ENCODE peak calls at places on chromosomes 13 and 19, in six cellular contexts. W is OCI-LY7; S is AG04449; A is progenitor cell of endocrine pancreas; B is stimulated activated CD4-positive, alpha-beta T cell treated with anti-CD3 and anti-CD28 coated beads, Interleukin-15, amount 100 ng/mL, for 24 hours; L is H9. F is an unnamed sample.

GRCh38 chr19:44371815-44372480 is 15.5 kb upstream of the ZNF112 start:
- DNase-seq in W (no peak), S (no peak), A (no peak), B (no peak), L (no peak), F (no peak)

GRCh38 chr19:3606690-3607289 is at the start of gene TBXA2R:
- DNase-seq in W (peak), S (no peak), A (no peak), B (peak), L (peak), F (no peak)

GRCh38 chr19:47035495-47036232 is 12.8 kb downstream of the TMEM160 start:
- DNase-seq in W (peak), S (no peak), A (peak), B (peak), L (peak), F (peak)

GRCh38 chr19:57099199-57099661 is 20.6 kb upstream of the USP29 start:
- DNase-seq in W (peak), S (no peak), A (no peak), B (peak), L (peak), F (no peak)

GRCh38 chr13:71524245-71525002 is 342.6 kb downstream of the DACH1 start:
- DNase-seq in W (no peak), S (no peak), A (no peak), B (no peak), L (no peak), F (peak)

GRCh38 chr13:99356216-99357089 is 49.3 kb upstream of the GPR183 start:
- DNase-seq in W (peak), S (no peak), A (no peak), B (no peak), L (no peak), F (no peak)

GRCh38 chr13:46861959-46862358 is 34.9 kb downstream of the HTR2A start:
- DNase-seq in W (no peak), S (no peak), A (no peak), B (no peak), L (no peak), F (no peak)

GRCh38 chr19:12052571-12053169 is at the start of gene ZNF878:
- DNase-seq in W (peak), S (no peak), A (peak), B (peak), L (peak), F (peak)

GRCh38 chr19:48553676-48554384 is 1.9 kb downstream of the SULT2B1 start:
- DNase-seq in W (no peak), S (no peak), A (no peak), B (no peak), L (peak), F (no peak)

GRCh38 chr13:113915786-113916329 is 52.0 kb upstream of the GAS6 start:
- DNase-seq in W (no peak), S (no peak), A (no peak), B (no peak), L (peak), F (no peak)

GRCh38 chr13:97125810-97126738 is 96.1 kb upstream of the MBNL2 start:
- DNase-seq in W (no peak), S (no peak), A (no peak), B (peak), L (no peak), F (no peak)

GRCh38 chr19:19444694-19445155 is 39.2 kb downstream of the GATAD2A start:
- DNase-seq in W (peak), S (no peak), A (no peak), B (no peak), L (no peak), F (no peak)

GRCh38 chr13:38386421-38386820 is 36.8 kb downstream of the UFM1 start:
- DNase-seq in W (no peak), S (no peak), A (no peak), B (no peak), L (no peak), F (no peak)

GRCh38 chr19:34253711-34254551 is 423 bp upstream of the GARRE1 start:
- DNase-seq in W (peak), S (no peak), A (peak), B (no peak), L (peak), F (no peak)

GRCh38 chr19:17679526-17680234 is 8.5 kb downstream of the UNC13A start:
- DNase-seq in W (no peak), S (no peak), A (no peak), B (no peak), L (no peak), F (no peak)

GRCh38 chr13:74205313-74205690 is 71.1 kb upstream of the KLF12 start:
- DNase-seq in W (no peak), S (no peak), A (no peak), B (no peak), L (no peak), F (no peak)

GRCh38 chr13:20475927-20476691 is 49.5 kb downstream of the CRYL1 start:
- DNase-seq in W (no peak), S (no peak), A (no peak), B (peak), L (no peak), F (no peak)

GRCh38 chr19:31819837-31820236 is 470.6 kb upstream of the TSHZ3 start:
- DNase-seq in W (no peak), S (no peak), A (no peak), B (no peak), L (no peak), F (no peak)

GRCh38 chr19:41149831-41150230 is 35.6 kb downstream of the CYP2F1 start:
- DNase-seq in W (no peak), S (no peak), A (no peak), B (no peak), L (no peak), F (no peak)

GRCh38 chr19:55550321-55550650 is 4.9 kb upstream of the SBK3 start:
- DNase-seq in W (no peak), S (no peak), A (no peak), B (no peak), L (no peak), F (no peak)

GRCh38 chr13:40970803-40971202 is 48.3 kb downstream of the ELF1 start:
- DNase-seq in W (no peak), S (no peak), A (no peak), B (no peak), L (no peak), F (no peak)

GRCh38 chr13:34356686-34357434 is 538.9 kb downstream of the RFC3 start:
- DNase-seq in W (no peak), S (no peak), A (no peak), B (no peak), L (no peak), F (no peak)

GRCh38 chr19:2443116-2443784 is 13.5 kb downstream of the LMNB2 start:
- DNase-seq in W (no peak), S (no peak), A (no peak), B (no peak), L (no peak), F (no peak)

GRCh38 chr19:12938536-12939291 is at the start of gene CALR:
- DNase-seq in W (peak), S (no peak), A (no peak), B (peak), L (no peak), F (no peak)

GRCh38 chr13:113840541-113841354 is 23.1 kb downstream of the GAS6 start:
- DNase-seq in W (no peak), S (no peak), A (no peak), B (no peak), L (no peak), F (no peak)

GRCh38 chr13:87147076-87147475 is 524.1 kb upstream of the SLITRK5 start:
- DNase-seq in W (no peak), S (no peak), A (no peak), B (no peak), L (no peak), F (no peak)

GRCh38 chr19:15038304-15038703 is 11.0 kb upstream of the CASP14 start:
- DNase-seq in W (no peak), S (no peak), A (no peak), B (no peak), L (no peak), F (no peak)

GRCh38 chr19:19224852-19225494 is 13.2 kb downstream of the NCAN start:
- DNase-seq in W (no peak), S (no peak), A (peak), B (peak), L (peak), F (no peak)

GRCh38 chr19:7789447-7789846 is 26.4 kb downstream of the CLEC4M start:
- DNase-seq in W (peak), S (no peak), A (no peak), B (peak), L (peak), F (no peak)

GRCh38 chr19:38182536-38183210 is 41.3 kb downstream of the DPF1 start:
- DNase-seq in W (no peak), S (no peak), A (no peak), B (no peak), L (no peak), F (no peak)

GRCh38 chr13:73107970-73108369 is 49.2 kb downstream of the KLF5 start:
- DNase-seq in W (no peak), S (no peak), A (no peak), B (no peak), L (no peak), F (no peak)

F was measured in NCI-H1092.